ENCODE peak calls at places on chromosomes 12 and 14, in eight cellular contexts. One of them, this sample, is unnamed. For H3K27me3, the result is how much of the 10 kb centered on the place peaks cover.

GRCh38 chr12:45279916-45280547 is 64.1 kb downstream of the ANO6 start:
- DNase-seq in CD4-positive, alpha-beta T cell: no peak
- DNase-seq in NT2/D1: no peak
- DNase-seq in transverse colon: no peak
- DNase-seq in body of pancreas: no peak
- DNase-seq in CD8-positive, alpha-beta memory T cell: no peak
- DNase-seq in adipocyte: no peak
- DNase-seq in cardiac muscle cell: no peak
- DNase-seq in this sample: no peak

GRCh38 chr14:56590535-56590951 is 10.9 kb downstream of the TMEM260 start:
- DNase-seq in CD4-positive, alpha-beta T cell: no peak
- DNase-seq in NT2/D1: no peak
- DNase-seq in transverse colon: no peak
- DNase-seq in body of pancreas: no peak
- DNase-seq in CD8-positive, alpha-beta memory T cell: no peak
- DNase-seq in adipocyte: no peak
- DNase-seq in cardiac muscle cell: peak
- DNase-seq in this sample: no peak

GRCh38 chr12:20109667-20110066 is 258.7 kb upstream of the PDE3A start:
- DNase-seq in CD4-positive, alpha-beta T cell: no peak
- DNase-seq in NT2/D1: peak
- DNase-seq in transverse colon: no peak
- DNase-seq in body of pancreas: no peak
- DNase-seq in CD8-positive, alpha-beta memory T cell: no peak
- DNase-seq in adipocyte: no peak
- DNase-seq in cardiac muscle cell: peak
- DNase-seq in this sample: no peak

GRCh38 chr12:43669373-43669772 is 89.2 kb downstream of the PUS7L start:
- DNase-seq in CD4-positive, alpha-beta T cell: no peak
- DNase-seq in NT2/D1: no peak
- DNase-seq in transverse colon: no peak
- DNase-seq in body of pancreas: no peak
- DNase-seq in CD8-positive, alpha-beta memory T cell: no peak
- DNase-seq in adipocyte: no peak
- DNase-seq in cardiac muscle cell: no peak
- DNase-seq in this sample: no peak

GRCh38 chr12:92597997-92598396 is 104.8 kb upstream of the PLEKHG7 start:
- DNase-seq in CD4-positive, alpha-beta T cell: no peak
- DNase-seq in NT2/D1: no peak
- DNase-seq in transverse colon: no peak
- DNase-seq in body of pancreas: no peak
- DNase-seq in CD8-positive, alpha-beta memory T cell: no peak
- DNase-seq in adipocyte: peak
- DNase-seq in cardiac muscle cell: no peak
- DNase-seq in this sample: peak

GRCh38 chr12:6766651-6767300 is 613 bp downstream of the PTMS start:
- DNase-seq in CD4-positive, alpha-beta T cell: peak
- DNase-seq in NT2/D1: peak
- DNase-seq in transverse colon: peak
- DNase-seq in body of pancreas: peak
- DNase-seq in CD8-positive, alpha-beta memory T cell: peak
- DNase-seq in adipocyte: peak
- DNase-seq in cardiac muscle cell: peak
- DNase-seq in this sample: peak

GRCh38 chr12:75130811-75131210 is 78.8 kb downstream of the KCNC2 start:
- DNase-seq in CD4-positive, alpha-beta T cell: no peak
- DNase-seq in NT2/D1: no peak
- DNase-seq in transverse colon: no peak
- DNase-seq in body of pancreas: no peak
- DNase-seq in CD8-positive, alpha-beta memory T cell: no peak
- DNase-seq in adipocyte: peak
- DNase-seq in cardiac muscle cell: no peak
- DNase-seq in this sample: no peak

GRCh38 chr12:76762556-76762955 is 1.4 kb upstream of the ZDHHC17 start:
- DNase-seq in CD4-positive, alpha-beta T cell: no peak
- DNase-seq in NT2/D1: peak
- DNase-seq in transverse colon: no peak
- DNase-seq in body of pancreas: no peak
- DNase-seq in CD8-positive, alpha-beta memory T cell: no peak
- DNase-seq in adipocyte: no peak
- DNase-seq in cardiac muscle cell: peak
- DNase-seq in this sample: no peak

GRCh38 chr12:642633-643477 is 20.4 kb downstream of the NINJ2 start:
- DNase-seq in CD4-positive, alpha-beta T cell: peak
- DNase-seq in NT2/D1: peak
- DNase-seq in transverse colon: peak
- DNase-seq in body of pancreas: peak
- DNase-seq in CD8-positive, alpha-beta memory T cell: peak
- DNase-seq in adipocyte: peak
- DNase-seq in cardiac muscle cell: peak
- DNase-seq in this sample: no peak

GRCh38 chr12:128971802-128972201 is 118.5 kb downstream of the GLT1D1 start:
- DNase-seq in CD4-positive, alpha-beta T cell: no peak
- DNase-seq in NT2/D1: no peak
- DNase-seq in transverse colon: no peak
- DNase-seq in body of pancreas: no peak
- DNase-seq in CD8-positive, alpha-beta memory T cell: no peak
- DNase-seq in adipocyte: no peak
- DNase-seq in cardiac muscle cell: no peak
- DNase-seq in this sample: no peak

GRCh38 chr14:93006484-93007128 is 83.7 kb downstream of the CHGA start:
- DNase-seq in CD4-positive, alpha-beta T cell: no peak
- DNase-seq in NT2/D1: no peak
- DNase-seq in transverse colon: no peak
- DNase-seq in body of pancreas: peak
- DNase-seq in CD8-positive, alpha-beta memory T cell: no peak
- DNase-seq in adipocyte: no peak
- DNase-seq in cardiac muscle cell: no peak
- DNase-seq in this sample: no peak

GRCh38 chr12:29807125-29807524 is 23.4 kb upstream of the TMTC1 start:
- DNase-seq in CD4-positive, alpha-beta T cell: no peak
- DNase-seq in NT2/D1: no peak
- DNase-seq in transverse colon: no peak
- DNase-seq in body of pancreas: no peak
- DNase-seq in CD8-positive, alpha-beta memory T cell: no peak
- DNase-seq in adipocyte: no peak
- DNase-seq in cardiac muscle cell: no peak
- DNase-seq in this sample: peak

GRCh38 chr12:78721906-78722305 is 142.7 kb upstream of the SYT1 start:
- DNase-seq in CD4-positive, alpha-beta T cell: no peak
- DNase-seq in NT2/D1: no peak
- DNase-seq in transverse colon: no peak
- DNase-seq in body of pancreas: no peak
- DNase-seq in CD8-positive, alpha-beta memory T cell: no peak
- DNase-seq in adipocyte: no peak
- DNase-seq in cardiac muscle cell: no peak
- DNase-seq in this sample: no peak

GRCh38 chr14:51014086-51014485 is 69.8 kb upstream of the PYGL start:
- DNase-seq in CD4-positive, alpha-beta T cell: no peak
- DNase-seq in NT2/D1: no peak
- DNase-seq in transverse colon: no peak
- DNase-seq in body of pancreas: no peak
- DNase-seq in CD8-positive, alpha-beta memory T cell: no peak
- DNase-seq in adipocyte: peak
- DNase-seq in cardiac muscle cell: no peak
- DNase-seq in this sample: peak

GRCh38 chr12:26736563-26737486 is 96.2 kb downstream of the ITPR2 start:
- DNase-seq in CD4-positive, alpha-beta T cell: no peak
- DNase-seq in NT2/D1: no peak
- DNase-seq in transverse colon: no peak
- DNase-seq in body of pancreas: peak
- DNase-seq in CD8-positive, alpha-beta memory T cell: no peak
- DNase-seq in adipocyte: peak
- DNase-seq in cardiac muscle cell: no peak
- DNase-seq in this sample: peak

GRCh38 chr14:25381498-25381897 is 331.6 kb upstream of the STXBP6 start:
- DNase-seq in CD4-positive, alpha-beta T cell: no peak
- DNase-seq in NT2/D1: no peak
- DNase-seq in transverse colon: no peak
- DNase-seq in body of pancreas: no peak
- DNase-seq in CD8-positive, alpha-beta memory T cell: no peak
- DNase-seq in adipocyte: no peak
- DNase-seq in cardiac muscle cell: no peak
- DNase-seq in this sample: no peak

GRCh38 chr14:51533877-51534553 is 117.7 kb upstream of the FRMD6 start:
- DNase-seq in CD4-positive, alpha-beta T cell: no peak
- DNase-seq in NT2/D1: no peak
- DNase-seq in transverse colon: no peak
- DNase-seq in body of pancreas: no peak
- DNase-seq in CD8-positive, alpha-beta memory T cell: no peak
- DNase-seq in adipocyte: no peak
- DNase-seq in cardiac muscle cell: no peak
- DNase-seq in this sample: no peak

GRCh38 chr14:28161040-28161439 is 605.5 kb upstream of the FOXG1 start:
- DNase-seq in CD4-positive, alpha-beta T cell: no peak
- DNase-seq in NT2/D1: no peak
- DNase-seq in transverse colon: no peak
- DNase-seq in body of pancreas: no peak
- DNase-seq in CD8-positive, alpha-beta memory T cell: no peak
- DNase-seq in adipocyte: no peak
- DNase-seq in cardiac muscle cell: no peak
- DNase-seq in this sample: no peak

GRCh38 chr12:9049520-9050133 is 60.3 kb downstream of the KLRG1 start:
- DNase-seq in CD4-positive, alpha-beta T cell: no peak
- DNase-seq in NT2/D1: peak
- DNase-seq in transverse colon: no peak
- DNase-seq in body of pancreas: no peak
- DNase-seq in CD8-positive, alpha-beta memory T cell: no peak
- DNase-seq in adipocyte: peak
- DNase-seq in cardiac muscle cell: peak
- DNase-seq in this sample: peak

GRCh38 chr12:42372154-42372791 is 46.3 kb downstream of the PPHLN1 start:
- DNase-seq in CD4-positive, alpha-beta T cell: no peak
- DNase-seq in NT2/D1: peak
- DNase-seq in transverse colon: no peak
- DNase-seq in body of pancreas: no peak
- DNase-seq in CD8-positive, alpha-beta memory T cell: no peak
- DNase-seq in adipocyte: peak
- DNase-seq in cardiac muscle cell: peak
- DNase-seq in this sample: peak

DNA sequence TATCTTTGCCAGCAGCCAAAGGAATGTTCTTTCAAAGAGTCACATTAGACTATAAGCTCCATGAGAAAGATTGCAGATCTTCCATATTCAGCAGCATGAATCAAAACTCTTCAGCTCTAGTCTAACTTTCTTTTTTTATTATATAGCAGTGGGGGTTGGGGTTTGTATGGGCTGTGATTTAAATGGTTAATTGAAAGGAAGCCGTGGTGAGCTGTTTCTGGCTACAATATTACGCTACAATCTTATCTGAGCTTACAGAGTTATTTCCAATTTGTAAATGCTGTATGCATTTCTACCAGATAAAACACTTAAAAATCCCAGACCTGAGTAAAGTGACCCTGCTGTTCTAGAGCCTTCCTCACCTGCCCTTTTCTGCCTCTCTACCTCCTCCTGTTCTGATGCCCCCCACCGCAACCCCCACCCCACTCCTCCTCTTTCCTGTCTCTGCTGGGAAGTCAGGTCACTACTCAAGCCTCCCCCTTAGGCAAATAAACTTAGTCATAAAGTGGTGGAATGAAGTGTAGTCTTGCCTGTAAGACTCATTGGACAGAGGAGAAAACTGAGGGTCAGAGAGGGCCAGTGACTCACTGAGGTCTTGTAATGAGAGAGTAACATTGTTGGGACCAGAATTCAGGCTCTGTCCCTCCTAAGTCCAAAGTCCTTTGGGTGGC is 1089.5 kb downstream of the BCL11B start:
- DNase-seq in CD4-positive, alpha-beta T cell: no peak
- DNase-seq in NT2/D1: no peak
- DNase-seq in transverse colon: no peak
- DNase-seq in body of pancreas: no peak
- DNase-seq in CD8-positive, alpha-beta memory T cell: no peak
- DNase-seq in adipocyte: no peak
- DNase-seq in cardiac muscle cell: no peak
- DNase-seq in this sample: peak
- H3K27me3 ChIP-seq in CD4-positive, alpha-beta T cell: under half
- H3K27me3 ChIP-seq in NT2/D1: under half
- H3K27me3 ChIP-seq in transverse colon: under half
- H3K27me3 ChIP-seq in body of pancreas: under half
- H3K27me3 ChIP-seq in CD8-positive, alpha-beta memory T cell: under half
- H3K27me3 ChIP-seq in adipocyte: under half
- H3K27me3 ChIP-seq in cardiac muscle cell: under half
- H3K27me3 ChIP-seq in this sample: under half

GRCh38 chr14:53967606-53968005 is 11.0 kb upstream of the BMP4 start:
- DNase-seq in CD4-positive, alpha-beta T cell: no peak
- DNase-seq in NT2/D1: no peak
- DNase-seq in transverse colon: no peak
- DNase-seq in body of pancreas: no peak
- DNase-seq in CD8-positive, alpha-beta memory T cell: no peak
- DNase-seq in adipocyte: no peak
- DNase-seq in cardiac muscle cell: no peak
- DNase-seq in this sample: no peak
- H3K27me3 ChIP-seq in CD4-positive, alpha-beta T cell: under half
- H3K27me3 ChIP-seq in NT2/D1: under half
- H3K27me3 ChIP-seq in transverse colon: under half
- H3K27me3 ChIP-seq in body of pancreas: under half
- H3K27me3 ChIP-seq in CD8-positive, alpha-beta memory T cell: under half
- H3K27me3 ChIP-seq in adipocyte: under half
- H3K27me3 ChIP-seq in cardiac muscle cell: under half
- H3K27me3 ChIP-seq in this sample: under half

DNA sequence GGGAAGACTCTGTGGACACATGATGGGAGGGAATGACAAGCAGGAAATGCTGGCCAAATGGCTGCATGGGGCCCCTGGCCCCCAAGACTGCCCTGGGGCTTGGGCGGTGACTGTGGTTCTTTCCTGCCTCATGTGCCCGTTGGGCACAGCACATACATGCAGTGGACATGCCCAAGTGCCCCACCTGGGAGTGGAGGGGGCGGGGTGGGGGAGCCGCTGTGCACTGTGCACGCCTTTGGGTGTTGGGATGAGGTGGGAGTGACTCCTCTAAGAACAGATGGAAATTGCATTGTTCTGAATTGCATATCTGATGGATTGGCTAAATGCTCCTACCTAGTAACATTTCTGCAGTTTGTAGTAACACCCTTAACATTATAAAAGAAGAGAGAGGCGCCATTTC is 166.4 kb upstream of the AVPR1A start:
- DNase-seq in CD4-positive, alpha-beta T cell: no peak
- DNase-seq in NT2/D1: no peak
- DNase-seq in transverse colon: no peak
- DNase-seq in body of pancreas: no peak
- DNase-seq in CD8-positive, alpha-beta memory T cell: no peak
- DNase-seq in adipocyte: no peak
- DNase-seq in cardiac muscle cell: no peak
- DNase-seq in this sample: no peak
- H3K27me3 ChIP-seq in CD4-positive, alpha-beta T cell: under half
- H3K27me3 ChIP-seq in NT2/D1: under half
- H3K27me3 ChIP-seq in transverse colon: under half
- H3K27me3 ChIP-seq in body of pancreas: under half
- H3K27me3 ChIP-seq in CD8-positive, alpha-beta memory T cell: under half
- H3K27me3 ChIP-seq in adipocyte: under half
- H3K27me3 ChIP-seq in cardiac muscle cell: under half
- H3K27me3 ChIP-seq in this sample: under half

GRCh38 chr14:100717371-100717770 is 9.3 kb upstream of the DLK1 start:
- DNase-seq in CD4-positive, alpha-beta T cell: no peak
- DNase-seq in NT2/D1: no peak
- DNase-seq in transverse colon: no peak
- DNase-seq in body of pancreas: no peak
- DNase-seq in CD8-positive, alpha-beta memory T cell: no peak
- DNase-seq in adipocyte: no peak
- DNase-seq in cardiac muscle cell: no peak
- DNase-seq in this sample: no peak
- H3K27me3 ChIP-seq in CD4-positive, alpha-beta T cell: under half
- H3K27me3 ChIP-seq in NT2/D1: under half
- H3K27me3 ChIP-seq in transverse colon: under half
- H3K27me3 ChIP-seq in body of pancreas: under half
- H3K27me3 ChIP-seq in CD8-positive, alpha-beta memory T cell: under half
- H3K27me3 ChIP-seq in adipocyte: under half
- H3K27me3 ChIP-seq in cardiac muscle cell: under half
- H3K27me3 ChIP-seq in this sample: under half

GRCh38 chr14:101542391-101542790 is 18.9 kb upstream of the DIO3 start:
- DNase-seq in CD4-positive, alpha-beta T cell: no peak
- DNase-seq in NT2/D1: no peak
- DNase-seq in transverse colon: peak
- DNase-seq in body of pancreas: no peak
- DNase-seq in CD8-positive, alpha-beta memory T cell: no peak
- DNase-seq in adipocyte: no peak
- DNase-seq in cardiac muscle cell: no peak
- DNase-seq in this sample: no peak
- H3K27me3 ChIP-seq in CD4-positive, alpha-beta T cell: under half
- H3K27me3 ChIP-seq in NT2/D1: under half
- H3K27me3 ChIP-seq in transverse colon: under half
- H3K27me3 ChIP-seq in body of pancreas: under half
- H3K27me3 ChIP-seq in CD8-positive, alpha-beta memory T cell: under half
- H3K27me3 ChIP-seq in adipocyte: half or more
- H3K27me3 ChIP-seq in cardiac muscle cell: under half
- H3K27me3 ChIP-seq in this sample: under half

This sample was measured in brain microvascular endothelial cell.